ENCODE peak calls at places on chromosomes 6 and 20, in five cellular contexts. O is K562, T is HepG2, L is H1, V is HCT116. Y is an unnamed sample. For H3K79me2, the result is how much of the 10 kb centered on the place peaks cover.

GRCh38 chr6:115004204-115004603 is 661.4 kb upstream of the HS3ST5 start:
- DNase-seq in V (no peak), O (no peak), T (no peak), L (no peak), Y (no peak)

GRCh38 chr6:155093430-155093829 is 98.3 kb downstream of the TIAM2 start:
- DNase-seq in T (no peak), O (no peak), V (no peak), L (no peak), Y (no peak)

GRCh38 chr6:4489538-4489937 is 286.7 kb upstream of the CDYL start:
- DNase-seq in T (no peak), O (no peak), V (no peak), L (no peak), Y (no peak)

GRCh38 chr6:39003072-39003471 is 45.5 kb upstream of the GLP1R start:
- DNase-seq in O (peak), V (no peak), T (no peak), L (no peak), Y (no peak)

GRCh38 chr6:132695773-132696172 is 18.1 kb downstream of the VNN1 start:
- DNase-seq in T (no peak), L (no peak), V (no peak), O (no peak), Y (no peak)

GRCh38 chr6:157163434-157164159 is 159.7 kb downstream of the TMEM242 start:
- DNase-seq in L (no peak), T (no peak), O (no peak), V (no peak), Y (no peak)

GRCh38 chr20:48538058-48538825 is 289.6 kb downstream of the PREX1 start:
- DNase-seq in V (peak), T (peak), L (peak), O (no peak), Y (no peak)

GRCh38 chr20:40522405-40522804 is 166.6 kb downstream of the MAFB start:
- DNase-seq in V (no peak), L (no peak), O (no peak), T (no peak), Y (no peak)

GRCh38 chr6:149615805-149616204 is 32.7 kb downstream of the KATNA1 start:
- DNase-seq in O (no peak), L (no peak), T (no peak), V (no peak), Y (no peak)

GRCh38 chr6:3209114-3210023 is 18.1 kb downstream of the TUBB2B start:
- DNase-seq in V (peak), T (peak), O (peak), L (peak), Y (peak)

GRCh38 chr6:47967843-47968242 is 143.2 kb downstream of the PTCHD4 start:
- DNase-seq in O (no peak), T (no peak), L (no peak), V (no peak), Y (no peak)

GRCh38 chr6:157019733-157020132 is 242.6 kb downstream of the ARID1B start:
- DNase-seq in T (no peak), V (no peak), L (no peak), O (peak), Y (no peak)

GRCh38 chr6:16735014-16735413 is 26.2 kb downstream of the ATXN1 start:
- DNase-seq in V (no peak), T (no peak), O (no peak), L (no peak), Y (no peak)

GRCh38 chr20:46963196-46963529 is 68.5 kb downstream of the EYA2 start:
- DNase-seq in O (no peak), L (no peak), V (no peak), T (no peak), Y (no peak)

GRCh38 chr6:89951574-89952360 is 57.5 kb downstream of the GJA10 start:
- DNase-seq in O (no peak), V (no peak), L (peak), T (peak), Y (no peak)

GRCh38 chr6:9520417-9521151 is 894.3 kb downstream of the TFAP2A start:
- DNase-seq in L (no peak), V (peak), O (no peak), T (no peak), Y (peak)

GRCh38 chr6:906920-907319 is 214.0 kb upstream of the EXOC2 start:
- DNase-seq in V (no peak), O (no peak), T (no peak), L (no peak), Y (no peak)

GRCh38 chr6:127464161-127464880 is 5.1 kb upstream of the KIAA0408 start:
- DNase-seq in L (no peak), O (no peak), V (no peak), T (no peak), Y (no peak)

GRCh38 chr6:35061651-35062410 is 79.3 kb downstream of the TCP11 start:
- DNase-seq in T (no peak), O (no peak), L (no peak), V (no peak), Y (no peak)

GRCh38 chr20:12825180-12825579 is 183.6 kb upstream of the SPTLC3 start:
- DNase-seq in V (no peak), O (no peak), L (no peak), T (no peak), Y (no peak)

GRCh38 chr6:137044366-137045220 is at the start of gene IL20RA:
- DNase-seq in V (no peak), O (no peak), L (no peak), T (no peak), Y (no peak)

GRCh38 chr6:12208190-12208589 is 82.0 kb upstream of the EDN1 start:
- DNase-seq in L (no peak), V (no peak), T (no peak), O (no peak), Y (no peak)

GRCh38 chr6:143136647-143137046 is 76.0 kb downstream of the AIG1 start:
- DNase-seq in L (no peak), O (peak), T (no peak), V (no peak), Y (no peak)

GRCh38 chr20:36214684-36215256 is 21.5 kb upstream of the AAR2 start:
- DNase-seq in V (no peak), O (peak), T (peak), L (no peak), Y (no peak)

GRCh38 chr6:149248688-149249369 is 68.7 kb upstream of the TAB2 start:
- DNase-seq in L (no peak), T (no peak), O (peak), V (peak), Y (no peak)

GRCh38 chr20:57309544-57310115 is 20.0 kb upstream of the SPO11 start:
- DNase-seq in V (no peak), L (no peak), O (no peak), T (no peak), Y (no peak)

GRCh38 chr6:44001318-44001868 is 125.9 kb downstream of the MRPL14 start:
- DNase-seq in V (peak), T (peak), O (peak), L (peak), Y (peak)

DNA sequence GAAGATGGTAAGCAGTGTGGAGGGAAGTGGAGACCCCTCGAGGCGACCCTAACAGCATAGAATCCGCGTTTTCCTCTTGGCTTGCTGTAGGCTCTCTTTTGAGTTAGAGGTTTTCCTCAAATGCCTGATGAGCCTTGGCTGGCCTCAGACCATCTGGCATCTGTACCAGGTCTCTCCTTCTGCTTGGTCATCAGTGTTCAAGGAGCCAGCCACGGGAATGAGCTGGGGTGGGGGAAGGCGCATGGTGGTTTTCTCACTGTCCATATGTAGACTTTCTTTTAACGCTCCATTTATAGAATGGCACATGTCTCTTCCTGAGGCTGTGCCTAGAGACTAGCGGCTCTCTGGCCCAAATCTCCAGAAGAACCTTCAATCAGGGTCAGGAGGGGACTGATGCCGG is 8.1 kb upstream of the GUCA1A start:
- DNase-seq in T (no peak), L (no peak), V (no peak), O (no peak), Y (no peak)
- TF ChIP-seq ZNF274 in T (no peak), L (no peak), V (no peak), O (no peak), Y (no peak)

GRCh38 chr6:32968770-32969684 is 633 bp downstream of the BRD2 start:
- DNase-seq in O (peak), T (peak), V (peak), L (peak), Y (no peak)
- H3K79me2 ChIP-seq in O (half or more), T (half or more), V (half or more), L (under half), Y (half or more)

GRCh38 chr20:24969203-24970029 is 20.3 kb downstream of the CST7 start:
- DNase-seq in L (no peak), T (no peak), O (no peak), V (no peak), Y (no peak)
- TF ChIP-seq ZNF274 in L (no peak), T (no peak), O (no peak), V (no peak), Y (no peak)

DNA sequence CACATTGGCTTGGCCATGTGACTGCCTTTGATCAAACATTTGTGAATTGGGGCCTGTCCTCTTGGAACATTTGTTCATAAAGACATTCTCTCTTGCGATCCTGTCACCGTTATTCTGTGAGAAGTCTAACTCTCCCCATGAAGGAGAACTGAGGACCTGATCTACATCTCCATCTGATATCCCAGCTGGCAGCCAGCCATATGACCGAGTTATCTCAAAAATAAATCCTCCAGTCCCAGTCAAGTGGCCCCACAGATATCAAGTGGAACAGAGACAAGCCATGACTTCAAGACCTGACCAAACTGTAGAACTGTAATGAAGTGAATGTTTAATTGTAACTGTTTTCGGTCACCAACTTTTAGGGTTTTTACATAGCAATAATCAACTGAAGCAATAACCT is 25.7 kb downstream of the SNX3 start:
- DNase-seq in L (no peak), T (no peak), O (peak), V (no peak), Y (no peak)
- H3K79me2 ChIP-seq in L (under half), T (under half), O (half or more), V (half or more), Y (under half)

GRCh38 chr6:145313041-145313855 is 422.1 kb downstream of the EPM2A start:
- DNase-seq in V (no peak), T (no peak), L (no peak), O (no peak), Y (no peak)

GRCh38 chr6:145315982-145316600 is 419.2 kb downstream of the EPM2A start:
- DNase-seq in O (no peak), V (no peak), T (no peak), L (no peak), Y (no peak)

GRCh38 chr6:145310116-145310515 is 425.2 kb downstream of the EPM2A start:
- DNase-seq in V (no peak), L (no peak), T (no peak), O (no peak), Y (no peak)
- TF ChIP-seq ZNF274 in V (no peak), L (no peak), T (no peak), O (no peak), Y (no peak)

DNA sequence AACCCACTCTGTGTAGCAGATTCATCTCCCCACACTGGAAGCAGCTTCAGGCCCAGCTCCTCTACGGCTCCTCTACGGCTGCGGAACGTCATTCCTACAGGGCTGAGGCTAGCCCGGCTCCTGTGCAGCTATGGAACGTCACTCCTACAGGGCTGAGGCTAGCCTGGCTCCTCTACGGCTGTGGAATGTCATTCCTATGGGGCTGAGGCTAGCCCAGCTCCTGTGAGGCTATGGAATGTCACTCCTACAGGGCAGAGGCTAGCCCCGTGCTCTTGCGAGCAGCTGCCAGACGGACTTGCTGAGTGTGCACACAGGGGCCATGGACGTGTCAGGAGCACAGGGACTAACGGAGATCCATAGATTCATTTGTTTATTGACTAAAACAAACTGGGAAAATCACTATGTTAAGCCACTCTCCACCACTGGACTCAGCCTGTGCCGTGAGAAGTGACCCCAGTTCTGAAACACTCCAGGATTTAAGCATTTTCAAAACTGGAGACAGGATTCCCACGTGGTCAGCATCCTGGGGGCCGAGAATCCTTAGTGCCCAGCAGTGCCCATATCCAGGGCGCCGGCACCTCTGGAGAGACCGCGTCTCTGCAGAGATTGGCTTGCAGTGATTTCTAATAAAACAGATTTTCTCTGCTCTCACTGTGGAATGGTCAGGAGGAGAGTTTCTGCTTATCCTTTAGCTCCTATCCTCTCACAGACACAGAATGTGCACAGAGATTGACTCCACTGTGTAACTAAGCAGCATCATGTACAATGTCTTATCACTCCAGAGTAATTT is 5.0 kb downstream of the KCNQ2 start:
- DNase-seq in O (no peak), V (no peak), T (no peak), L (no peak), Y (no peak)
- H3K79me2 ChIP-seq in O (under half), V (half or more), T (under half), L (under half), Y (under half)

GRCh38 chr6:18264338-18265098 is at the start of gene DEK:
- DNase-seq in O (peak), V (peak), L (no peak), T (peak), Y (no peak)

GRCh38 chr6:18262812-18263560 is 1.3 kb downstream of the DEK start:
- DNase-seq in V (no peak), O (peak), L (no peak), T (peak), Y (peak)

GRCh38 chr6:18265099-18265372 is 706 bp upstream of the DEK start:
- DNase-seq in O (no peak), L (no peak), V (no peak), T (no peak), Y (no peak)

GRCh38 chr6:18261877-18262276 is 2.5 kb downstream of the DEK start:
- DNase-seq in T (no peak), V (no peak), O (no peak), L (no peak), Y (no peak)

GRCh38 chr6:18263561-18264337 is 581 bp downstream of the DEK start:
- DNase-seq in O (peak), V (no peak), L (no peak), T (no peak), Y (no peak)
- TF ChIP-seq ZNF274 in O (no peak), V (no peak), L (no peak), T (peak), Y (no peak)

GRCh38 chr6:163543311-163543710 is 128.8 kb downstream of the QKI start:
- DNase-seq in L (no peak), O (no peak), T (no peak), V (no peak), Y (no peak)

GRCh38 chr6:163536770-163537169 is 122.3 kb downstream of the QKI start:
- DNase-seq in T (no peak), L (no peak), V (no peak), O (peak), Y (no peak)

GRCh38 chr6:163533443-163533842 is 118.9 kb downstream of the QKI start:
- DNase-seq in O (peak), V (no peak), L (no peak), T (peak), Y (no peak)

GRCh38 chr6:163538331-163538730 is 123.8 kb downstream of the QKI start:
- DNase-seq in V (no peak), L (no peak), O (no peak), T (no peak), Y (no peak)

DNA sequence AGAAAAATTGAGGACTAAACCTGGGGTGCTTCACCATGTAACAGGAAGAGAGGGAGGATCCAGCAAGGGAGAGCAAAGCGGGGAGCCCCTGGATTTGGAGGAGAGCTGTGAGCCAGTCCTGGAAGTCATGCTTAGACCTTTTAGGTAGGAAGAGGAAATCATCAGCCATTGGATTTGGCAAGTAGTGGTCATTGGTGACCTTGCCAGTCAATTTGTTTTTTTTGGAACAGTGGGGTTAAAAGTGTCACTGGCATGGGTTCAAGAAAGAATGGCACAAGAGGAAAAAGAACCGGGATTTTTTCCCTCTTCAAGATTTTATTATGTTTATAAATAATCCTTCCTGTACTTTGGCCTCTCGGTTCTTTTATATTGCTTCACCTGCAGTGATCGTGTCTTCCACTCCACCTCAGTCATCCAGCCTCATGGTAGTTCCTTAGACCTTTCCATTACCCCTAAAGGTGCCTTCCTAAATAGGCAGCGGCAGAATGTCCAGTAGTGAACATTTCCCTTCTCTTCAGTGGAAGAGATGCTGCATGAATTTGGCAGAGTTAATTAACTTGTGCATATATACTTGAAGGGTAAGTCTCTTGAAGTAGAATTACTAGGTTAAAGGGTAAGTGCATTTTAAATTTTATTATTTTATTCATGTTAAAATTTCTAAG is 124.7 kb downstream of the QKI start:
- DNase-seq in T (no peak), L (no peak), O (no peak), V (no peak), Y (no peak)
- H3K79me2 ChIP-seq in T (under half), L (under half), O (half or more), V (under half), Y (under half)

GRCh38 chr20:63598479-63599395 is 24.7 kb upstream of the HELZ2 start:
- DNase-seq in V (no peak), T (no peak), L (no peak), O (no peak), Y (no peak)
- TF ChIP-seq ZNF274 in V (no peak), T (no peak), L (no peak), O (no peak), Y (no peak)